ENCODE peak calls at places on chromosome 4, in four cellular contexts. One of them, this sample, is unnamed.

GRCh38 chr4:88964450-88964849 is 92.5 kb downstream of the FAM13A start:
- DNase-seq in upper lobe of right lung: no peak
- DNase-seq in AG09309: no peak
- DNase-seq in spleen: no peak
- DNase-seq in this sample: peak; percentile 25

GRCh38 chr4:152965614-152966013 is 29.5 kb downstream of the FHDC1 start:
- DNase-seq in upper lobe of right lung: no peak
- DNase-seq in AG09309: no peak
- DNase-seq in spleen: no peak
- DNase-seq in this sample: peak; percentile 9

GRCh38 chr4:1642196-1642951 is 41.7 kb downstream of the FAM53A start:
- DNase-seq in upper lobe of right lung: no peak
- DNase-seq in AG09309: no peak
- DNase-seq in spleen: no peak
- DNase-seq in this sample: no peak

GRCh38 chr4:71189471-71189870 is 149.3 kb upstream of the SLC4A4 start:
- DNase-seq in upper lobe of right lung: no peak
- DNase-seq in AG09309: no peak
- DNase-seq in spleen: no peak
- DNase-seq in this sample: peak; percentile 57

GRCh38 chr4:56426273-56426672 is 9.1 kb downstream of the PPAT start:
- DNase-seq in upper lobe of right lung: no peak
- DNase-seq in AG09309: no peak
- DNase-seq in spleen: no peak
- DNase-seq in this sample: no peak

GRCh38 chr4:21692211-21692610 is 256.4 kb downstream of the KCNIP4 start:
- DNase-seq in upper lobe of right lung: no peak
- DNase-seq in AG09309: no peak
- DNase-seq in spleen: no peak
- DNase-seq in this sample: no peak

GRCh38 chr4:41620594-41621256 is 82.8 kb downstream of the LIMCH1 start:
- DNase-seq in upper lobe of right lung: no peak
- DNase-seq in AG09309: no peak
- DNase-seq in spleen: no peak
- DNase-seq in this sample: no peak

GRCh38 chr4:4427478-4427870 is 40.6 kb downstream of the NSG1 start:
- DNase-seq in upper lobe of right lung: no peak
- DNase-seq in AG09309: no peak
- DNase-seq in spleen: no peak
- DNase-seq in this sample: no peak

GRCh38 chr4:2258091-2259035 is 3.5 kb downstream of the MXD4 start:
- DNase-seq in upper lobe of right lung: peak; percentile 59
- DNase-seq in AG09309: no peak
- DNase-seq in spleen: peak; percentile 79
- DNase-seq in this sample: no peak

GRCh38 chr4:129515356-129515755 is 419.4 kb downstream of the C4orf33 start:
- DNase-seq in upper lobe of right lung: no peak
- DNase-seq in AG09309: no peak
- DNase-seq in spleen: no peak
- DNase-seq in this sample: no peak

GRCh38 chr4:96874657-96875056 is 1034.8 kb downstream of the PDHA2 start:
- DNase-seq in upper lobe of right lung: no peak
- DNase-seq in AG09309: no peak
- DNase-seq in spleen: no peak
- DNase-seq in this sample: no peak

GRCh38 chr4:83731609-83732008 is 195.7 kb downstream of the GPAT3 start:
- DNase-seq in upper lobe of right lung: no peak
- DNase-seq in AG09309: peak; percentile 2
- DNase-seq in spleen: no peak
- DNase-seq in this sample: no peak

GRCh38 chr4:152269448-152270191 is 266.3 kb downstream of the FBXW7 start:
- DNase-seq in upper lobe of right lung: no peak
- DNase-seq in AG09309: no peak
- DNase-seq in spleen: no peak
- DNase-seq in this sample: no peak

GRCh38 chr4:151665442-151666127 is 95.2 kb downstream of the GATB start:
- DNase-seq in upper lobe of right lung: no peak
- DNase-seq in AG09309: no peak
- DNase-seq in spleen: no peak
- DNase-seq in this sample: no peak

GRCh38 chr4:1026115-1026514 is 14.7 kb downstream of the FGFRL1 start:
- DNase-seq in upper lobe of right lung: no peak
- DNase-seq in AG09309: no peak
- DNase-seq in spleen: no peak
- DNase-seq in this sample: no peak

GRCh38 chr4:23932186-23932585 is 42.3 kb upstream of the PPARGC1A start:
- DNase-seq in upper lobe of right lung: no peak
- DNase-seq in AG09309: no peak
- DNase-seq in spleen: no peak
- DNase-seq in this sample: no peak
- H3K4me3 ChIP-seq in upper lobe of right lung: no peak overlapping the region
- H3K4me3 ChIP-seq in AG09309: no peak overlapping the region
- H3K4me3 ChIP-seq in spleen: no peak overlapping the region
- H3K4me3 ChIP-seq in this sample: no peak overlapping the region

GRCh38 chr4:26131053-26131452 is 189.8 kb upstream of the RBPJ start:
- DNase-seq in upper lobe of right lung: no peak
- DNase-seq in AG09309: no peak
- DNase-seq in spleen: no peak
- DNase-seq in this sample: no peak

GRCh38 chr4:26131711-26132110 is 189.1 kb upstream of the RBPJ start:
- DNase-seq in upper lobe of right lung: no peak
- DNase-seq in AG09309: no peak
- DNase-seq in spleen: no peak
- DNase-seq in this sample: no peak

GRCh38 chr4:26133840-26134239 is 187.0 kb upstream of the RBPJ start:
- DNase-seq in upper lobe of right lung: no peak
- DNase-seq in AG09309: no peak
- DNase-seq in spleen: no peak
- DNase-seq in this sample: no peak

GRCh38 chr4:26135331-26135730 is 185.5 kb upstream of the RBPJ start:
- DNase-seq in upper lobe of right lung: no peak
- DNase-seq in AG09309: no peak
- DNase-seq in spleen: no peak
- DNase-seq in this sample: no peak

GRCh38 chr4:26132858-26133257 is 188.0 kb upstream of the RBPJ start:
- DNase-seq in upper lobe of right lung: no peak
- DNase-seq in AG09309: no peak
- DNase-seq in spleen: no peak
- DNase-seq in this sample: no peak
- TF ChIP-seq CTCF in upper lobe of right lung: no peak
- TF ChIP-seq CTCF in AG09309: no peak
- TF ChIP-seq CTCF in spleen: no peak
- TF ChIP-seq CTCF in this sample: no peak

DNA sequence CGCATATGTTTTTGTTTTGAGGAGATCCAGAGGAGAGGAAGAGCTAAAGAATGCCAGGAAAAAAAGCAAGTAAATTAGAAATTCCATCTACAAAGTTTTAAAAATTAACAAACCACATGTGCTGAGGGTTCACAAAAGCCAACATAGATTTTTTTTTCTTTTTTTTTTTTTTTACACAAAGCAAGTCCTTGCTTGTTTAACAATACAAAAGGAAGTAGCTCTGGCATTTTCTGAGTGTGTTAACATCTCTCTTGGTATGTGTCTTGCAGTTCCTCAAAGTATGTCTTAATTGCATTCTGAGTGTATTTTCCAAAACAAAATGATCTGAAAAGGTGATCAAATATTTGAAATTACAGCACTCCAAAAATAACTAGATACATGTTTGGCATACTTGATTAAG is 1682.7 kb upstream of the AGA start:
- DNase-seq in upper lobe of right lung: no peak
- DNase-seq in AG09309: no peak
- DNase-seq in spleen: no peak
- DNase-seq in this sample: no peak
- H3K4me3 ChIP-seq in upper lobe of right lung: no peak overlapping the region
- H3K4me3 ChIP-seq in AG09309: no peak overlapping the region
- H3K4me3 ChIP-seq in spleen: no peak overlapping the region
- H3K4me3 ChIP-seq in this sample: no peak overlapping the region

GRCh38 chr4:13430834-13431568 is 53.1 kb downstream of the RAB28 start:
- DNase-seq in upper lobe of right lung: no peak
- DNase-seq in AG09309: no peak
- DNase-seq in spleen: no peak
- DNase-seq in this sample: no peak
- TF ChIP-seq CTCF in upper lobe of right lung: peak; percentile 12
- TF ChIP-seq CTCF in AG09309: peak; percentile 18
- TF ChIP-seq CTCF in spleen: no peak
- TF ChIP-seq CTCF in this sample: peak; percentile 14

GRCh38 chr4:176981551-176981950 is 188.8 kb upstream of the VEGFC start:
- DNase-seq in upper lobe of right lung: no peak
- DNase-seq in AG09309: peak; percentile 67
- DNase-seq in spleen: no peak
- DNase-seq in this sample: peak; percentile 80
- H3K4me3 ChIP-seq in upper lobe of right lung: no peak overlapping the region
- H3K4me3 ChIP-seq in AG09309: no peak overlapping the region
- H3K4me3 ChIP-seq in spleen: no peak overlapping the region
- H3K4me3 ChIP-seq in this sample: no peak overlapping the region

GRCh38 chr4:155529197-155529596 is 137.5 kb upstream of the GUCY1A1 start:
- DNase-seq in upper lobe of right lung: no peak
- DNase-seq in AG09309: no peak
- DNase-seq in spleen: no peak
- DNase-seq in this sample: peak; percentile 48
- TF ChIP-seq CTCF in upper lobe of right lung: peak; percentile 37
- TF ChIP-seq CTCF in AG09309: peak; percentile 53
- TF ChIP-seq CTCF in spleen: peak; percentile 12
- TF ChIP-seq CTCF in this sample: peak; percentile 45

DNA sequence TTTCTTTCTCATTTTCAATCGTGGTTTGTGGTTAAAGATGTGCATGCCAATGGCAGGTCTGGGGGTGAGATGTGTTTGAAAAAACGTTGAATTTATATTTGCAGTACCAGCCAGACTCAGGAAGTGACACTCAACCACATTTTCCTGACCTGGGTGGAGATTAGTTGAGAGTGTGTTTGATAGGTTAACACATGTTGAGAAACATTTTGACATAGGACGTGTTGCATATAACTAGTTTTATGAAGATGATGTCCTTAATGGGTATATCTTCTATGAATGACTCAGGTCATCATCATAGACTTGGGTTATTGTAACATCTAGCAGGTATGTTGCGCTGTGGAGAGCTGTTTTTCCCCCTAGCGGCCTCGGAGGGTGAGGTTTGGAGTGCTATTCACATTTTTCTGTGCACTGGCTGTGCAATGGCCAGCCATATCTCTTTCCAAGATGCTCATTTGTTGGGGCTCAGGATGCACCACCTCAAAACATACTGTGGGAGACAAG is 21.7 kb upstream of the CD38 start:
- DNase-seq in upper lobe of right lung: no peak
- DNase-seq in AG09309: no peak
- DNase-seq in spleen: no peak
- DNase-seq in this sample: no peak
- H3K4me3 ChIP-seq in upper lobe of right lung: no peak overlapping the region
- H3K4me3 ChIP-seq in AG09309: no peak overlapping the region
- H3K4me3 ChIP-seq in spleen: no peak overlapping the region
- H3K4me3 ChIP-seq in this sample: no peak overlapping the region

DNA sequence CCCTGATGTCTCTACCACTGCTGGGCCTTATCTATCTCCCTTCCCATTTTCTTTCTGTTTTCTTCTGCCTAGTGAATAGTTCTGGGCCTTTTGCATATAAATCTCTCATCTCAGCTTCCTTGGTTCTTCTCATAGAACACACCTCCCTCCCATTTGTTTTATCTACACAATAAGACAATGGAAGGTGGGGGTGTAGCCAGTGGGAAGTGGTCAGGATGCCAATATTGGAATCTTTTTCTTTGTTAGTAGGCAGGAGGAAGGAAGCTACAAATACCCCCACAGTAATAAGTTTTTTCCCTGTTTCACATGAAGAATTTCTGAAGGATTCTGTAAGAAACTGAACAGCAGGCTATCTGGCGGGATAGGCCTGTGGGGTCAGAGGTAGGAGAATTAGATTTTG is 30.9 kb upstream of the RHOH start:
- DNase-seq in upper lobe of right lung: no peak
- DNase-seq in AG09309: no peak
- DNase-seq in spleen: no peak
- DNase-seq in this sample: no peak
- TF ChIP-seq CTCF in upper lobe of right lung: no peak
- TF ChIP-seq CTCF in AG09309: no peak
- TF ChIP-seq CTCF in spleen: no peak
- TF ChIP-seq CTCF in this sample: no peak